ENCODE peak calls at places on chromosomes 12 and 14, in six cellular contexts. T is mammary epithelial cell, N is EL, O is MG63, E is SJSA1, J is posterior cingulate gyrus. S is an unnamed sample.

GRCh38 chr14:51807355-51807754 is 53.1 kb upstream of the GNG2 start:
- DNase-seq in T (no peak), N (no peak), O (peak; percentile 14), E (no peak), J (no peak), S (no peak)

GRCh38 chr14:71438684-71439083 is 493.5 kb upstream of the RGS6 start:
- DNase-seq in T (peak; percentile 19), N (peak; percentile 36), O (peak; percentile 52), E (no peak), J (peak; percentile 62), S (no peak)

GRCh38 chr12:26701604-26702215 is 131.3 kb downstream of the ITPR2 start:
- DNase-seq in T (peak; percentile 31), N (peak; percentile 53), O (no peak), E (peak; percentile 36), J (no peak), S (no peak)

GRCh38 chr14:105890474-105891220 is 364.3 kb downstream of the TMEM121 start:
- DNase-seq in T (no peak), N (no peak), O (no peak), E (no peak), J (peak; percentile 2), S (no peak)

GRCh38 chr14:102500190-102500661 is 9.3 kb downstream of the ANKRD9 start:
- DNase-seq in T (peak; percentile 94), N (peak; percentile 73), O (peak; percentile 24), E (no peak), J (no peak), S (no peak)

GRCh38 chr12:108310489-108310888 is 28.6 kb downstream of the CMKLR1 start:
- DNase-seq in T (no peak), N (no peak), O (no peak), E (no peak), J (no peak), S (no peak)

GRCh38 chr12:68451261-68452091 is 119.3 kb upstream of the MDM1 start:
- DNase-seq in T (peak; percentile 37), N (peak; percentile 76), O (peak; percentile 87), E (no peak), J (no peak), S (peak; percentile 2)

GRCh38 chr14:101821528-101821927 is 60.0 kb downstream of the PPP2R5C start:
- DNase-seq in T (no peak), N (no peak), O (no peak), E (no peak), J (no peak), S (peak; percentile 58)

GRCh38 chr14:43356984-43357545 is 1150.0 kb downstream of the FSCB start:
- DNase-seq in T (no peak), N (no peak), O (no peak), E (no peak), J (no peak), S (no peak)